ENCODE peak calls at places on chromosome 19, in eight cellular contexts. G is choroid plexus epithelial cell, M is ascending aorta, Z is colonic mucosa, C is fibroblast of pulmonary artery, Y is pancreas, T is H9, W is thoracic aorta. F is an unnamed sample.

GRCh38 chr19:10776900-10777650 is 58.9 kb downstream of the TMED1 start:
- DNase-seq in G (no peak), M (no peak), Z (no peak), C (no peak), Y (no peak), T (no peak), W (no peak), F (no peak)

GRCh38 chr19:48826606-48827020 is 9.7 kb downstream of the HSD17B14 start:
- DNase-seq in G (no peak), M (no peak), Z (peak), C (no peak), Y (peak), T (peak), W (no peak), F (no peak)

GRCh38 chr19:49489601-49490167 is 2.3 kb downstream of the RPL13A start:
- DNase-seq in G (no peak), M (no peak), Z (no peak), C (no peak), Y (no peak), T (peak), W (no peak), F (no peak)

GRCh38 chr19:14467816-14468215 is 7.3 kb downstream of the PTGER1 start:
- DNase-seq in G (no peak), M (no peak), Z (no peak), C (no peak), Y (no peak), T (no peak), W (no peak), F (no peak)

GRCh38 chr19:54133312-54133956 is 4.1 kb upstream of the CNOT3 start:
- DNase-seq in G (no peak), M (no peak), Z (no peak), C (no peak), Y (no peak), T (peak), W (no peak), F (no peak)

GRCh38 chr19:32318884-32319520 is 26.4 kb upstream of the ZNF507 start:
- DNase-seq in G (peak), M (no peak), Z (no peak), C (peak), Y (no peak), T (peak), W (no peak), F (no peak)

GRCh38 chr19:47232422-47233211 is 1.6 kb upstream of the BBC3 start:
- DNase-seq in G (peak), M (no peak), Z (peak), C (peak), Y (no peak), T (no peak), W (no peak), F (no peak)

GRCh38 chr19:35178701-35179100 is 24.2 kb downstream of the FXYD5 start:
- DNase-seq in G (peak), M (no peak), Z (no peak), C (peak), Y (no peak), T (peak), W (no peak), F (no peak)

GRCh38 chr19:34962281-34962944 is 1.6 kb downstream of the ZNF792 start:
- DNase-seq in G (peak), M (no peak), Z (peak), C (peak), Y (no peak), T (no peak), W (no peak), F (no peak)

GRCh38 chr19:41261474-41262190 is 2.5 kb upstream of the HNRNPUL1 start:
- DNase-seq in G (no peak), M (no peak), Z (peak), C (no peak), Y (peak), T (no peak), W (no peak), F (no peak)

GRCh38 chr19:41263042-41263849 is 926 bp upstream of the HNRNPUL1 start:
- DNase-seq in G (peak), M (peak), Z (peak), C (peak), Y (peak), T (peak), W (peak), F (peak)

GRCh38 chr19:41264581-41265375 is 606 bp downstream of the HNRNPUL1 start:
- DNase-seq in G (peak), M (peak), Z (peak), C (peak), Y (peak), T (peak), W (no peak), F (no peak)

GRCh38 chr19:41265376-41266153 is 1.4 kb downstream of the HNRNPUL1 start:
- DNase-seq in G (peak), M (no peak), Z (peak), C (peak), Y (peak), T (no peak), W (no peak), F (no peak)

GRCh38 chr19:41263850-41264580 is at the start of gene HNRNPUL1:
- DNase-seq in G (peak), M (peak), Z (peak), C (peak), Y (peak), T (peak), W (peak), F (peak)
- TF ChIP-seq CTCF in G (peak), M (peak), Z (no peak), C (peak), Y (no peak), T (peak), W (peak), F (peak)

GRCh38 chr19:52601025-52601973 is 31.2 kb downstream of the ZNF701 start:
- DNase-seq in G (peak), M (peak), Z (peak), C (peak), Y (peak), T (peak), W (peak), F (peak)
- TF ChIP-seq CTCF in G (peak), M (peak), Z (no peak), C (peak), Y (no peak), T (peak), W (peak), F (peak)

GRCh38 chr19:990119-990571 is 6.0 kb downstream of the WDR18 start:
- DNase-seq in G (no peak), M (no peak), Z (no peak), C (no peak), Y (no peak), T (no peak), W (no peak), F (no peak)

GRCh38 chr19:990746-991145 is 6.6 kb downstream of the WDR18 start:
- DNase-seq in G (no peak), M (no peak), Z (no peak), C (no peak), Y (no peak), T (no peak), W (no peak), F (no peak)

GRCh38 chr19:988081-988480 is 3.9 kb downstream of the WDR18 start:
- DNase-seq in G (peak), M (no peak), Z (no peak), C (no peak), Y (no peak), T (no peak), W (no peak), F (no peak)

GRCh38 chr19:988510-988909 is 4.4 kb downstream of the WDR18 start:
- DNase-seq in G (no peak), M (no peak), Z (no peak), C (no peak), Y (no peak), T (no peak), W (no peak), F (no peak)

GRCh38 chr19:989381-990081 is 5.4 kb downstream of the WDR18 start:
- DNase-seq in G (no peak), M (no peak), Z (no peak), C (no peak), Y (no peak), T (no peak), W (no peak), F (no peak)
- TF ChIP-seq CTCF in G (peak), M (no peak), Z (no peak), C (peak), Y (no peak), T (peak), W (no peak), F (peak)

GRCh38 chr19:8489591-8490394 is 12.6 kb downstream of the PRAM1 start:
- DNase-seq in G (no peak), M (no peak), Z (no peak), C (no peak), Y (no peak), T (peak), W (no peak), F (no peak)

GRCh38 chr19:8490873-8491272 is 11.6 kb downstream of the PRAM1 start:
- DNase-seq in G (no peak), M (no peak), Z (no peak), C (no peak), Y (no peak), T (no peak), W (no peak), F (no peak)

GRCh38 chr19:8494158-8494557 is 8.3 kb downstream of the PRAM1 start:
- DNase-seq in G (no peak), M (no peak), Z (no peak), C (peak), Y (no peak), T (no peak), W (no peak), F (no peak)

GRCh38 chr19:8490395-8490760 is 12.1 kb downstream of the PRAM1 start:
- DNase-seq in G (no peak), M (no peak), Z (no peak), C (no peak), Y (no peak), T (no peak), W (no peak), F (no peak)

DNA sequence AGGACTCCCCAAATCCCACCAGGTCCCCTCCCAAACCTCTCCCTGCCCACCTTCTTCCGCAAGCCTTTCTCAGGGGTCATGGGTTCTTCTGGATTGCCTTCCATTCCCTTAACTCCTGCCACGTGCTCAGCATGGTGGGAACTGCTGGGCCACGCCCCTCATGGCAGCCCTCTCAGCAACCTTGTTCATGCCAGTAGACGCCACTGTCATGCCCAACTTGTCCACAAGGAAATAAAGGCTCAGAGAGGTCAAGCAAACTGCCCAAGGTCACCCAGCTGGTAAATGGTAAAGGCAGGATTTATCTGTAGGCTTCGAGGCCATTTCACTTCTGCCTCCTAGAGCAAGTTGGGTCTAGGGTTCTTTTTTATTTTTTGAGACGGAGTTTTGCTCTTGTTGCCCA is 10.9 kb downstream of the PRAM1 start:
- DNase-seq in G (no peak), M (no peak), Z (no peak), C (no peak), Y (no peak), T (peak), W (no peak), F (no peak)
- TF ChIP-seq CTCF in G (no peak), M (no peak), Z (no peak), C (no peak), Y (no peak), T (peak), W (no peak), F (peak)

F was measured in type B pancreatic cell.